ENCODE peak calls at places on chromosomes 16 and 17, in five cellular contexts. N, D, U, Z and S are unnamed samples.

GRCh38 chr17:2243953-2244352 is 59.6 kb downstream of the SMG6 start:
- DNase-seq in Z (no peak), D (no peak), N (no peak), U (no peak), S (no peak)

GRCh38 chr17:14052886-14053615 is 16.3 kb upstream of the COX10 start:
- DNase-seq in N (no peak), U (no peak), D (no peak), Z (no peak), S (no peak)

GRCh38 chr17:77019955-77020379 is 120.8 kb upstream of the SEC14L1 start:
- DNase-seq in Z (no peak), D (no peak), U (no peak), N (no peak), S (no peak)

GRCh38 chr17:9887521-9887920 is 17.6 kb downstream of the RCVRN start:
- DNase-seq in Z (no peak), U (no peak), D (no peak), N (no peak), S (no peak)

GRCh38 chr16:24255446-24256352 is at the start of gene CACNG3:
- DNase-seq in U (no peak), N (no peak), D (peak), Z (peak), S (no peak)

GRCh38 chr16:19657831-19658230 is 60.2 kb downstream of the KNOP1 start:
- DNase-seq in N (no peak), U (no peak), D (no peak), Z (no peak), S (no peak)

GRCh38 chr17:31653710-31654109 is 205.3 kb downstream of the COPRS start:
- DNase-seq in Z (no peak), N (no peak), D (no peak), U (no peak), S (no peak)

GRCh38 chr16:58684001-58684353 is 593 bp downstream of the SLC38A7 start:
- DNase-seq in Z (no peak), D (no peak), U (no peak), N (no peak), S (no peak)

GRCh38 chr16:14196011-14196410 is 124.9 kb downstream of the MRTFB start:
- DNase-seq in Z (no peak), U (no peak), N (no peak), D (no peak), S (no peak)